ENCODE peak calls at places on chromosomes 5 and 9, in six cellular contexts. O is CD4-positive, alpha-beta memory T cell; M is K562; P is tibial nerve; J is lower lobe of right lung; W is GM23338. G is an unnamed sample.
A peak's percentile ranks its signal among the peaks of the same experiment; 100 is the strongest.

GRCh38 chr9:105993051-105993854 is 298.9 kb downstream of the TMEM38B start:
- DNase-seq in O (no peak), M (no peak), P (no peak), J (no peak), W (no peak), G (no peak)

GRCh38 chr5:38607930-38608545 is 51.6 kb upstream of the LIFR start:
- DNase-seq in O (no peak), M (peak; percentile 44), P (no peak), J (no peak), W (no peak), G (no peak)

GRCh38 chr5:68381909-68382308 is 166.4 kb downstream of the PIK3R1 start:
- DNase-seq in O (no peak), M (peak; percentile 39), P (peak; percentile 35), J (no peak), W (no peak), G (no peak)

GRCh38 chr5:664343-664993 is 28.7 kb downstream of the TPPP start:
- DNase-seq in O (no peak), M (no peak), P (no peak), J (peak; percentile 47), W (no peak), G (no peak)

GRCh38 chr9:108575286-108575685 is 280.5 kb downstream of the ACTL7B start:
- DNase-seq in O (no peak), M (no peak), P (no peak), J (no peak), W (no peak), G (no peak)

GRCh38 chr5:38414348-38414747 is 142.1 kb downstream of the LIFR start:
- DNase-seq in O (no peak), M (no peak), P (no peak), J (no peak), W (no peak), G (no peak)

GRCh38 chr9:33813712-33814641 is 3.0 kb upstream of the UBE2R2 start:
- DNase-seq in O (peak; percentile 63), M (peak; percentile 29), P (no peak), J (no peak), W (peak; percentile 62), G (no peak)

GRCh38 chr5:135491552-135492318 is 39.6 kb upstream of the TIFAB start:
- DNase-seq in O (no peak), M (peak; percentile 26), P (no peak), J (peak; percentile 60), W (peak; percentile 77), G (peak; percentile 76)

GRCh38 chr5:174731214-174732039 is 7.0 kb downstream of the MSX2 start:
- DNase-seq in O (no peak), M (no peak), P (no peak), J (no peak), W (peak; percentile 58), G (no peak)

GRCh38 chr9:87547665-87548064 is 50.0 kb downstream of the DAPK1 start:
- DNase-seq in O (no peak), M (peak; percentile 32), P (no peak), J (no peak), W (peak; percentile 20), G (no peak)

GRCh38 chr5:44646016-44646415 is 162.7 kb upstream of the MRPS30 start:
- DNase-seq in O (no peak), M (no peak), P (no peak), J (no peak), W (no peak), G (no peak)

GRCh38 chr5:150389759-150390256 is 22.9 kb downstream of the CD74 start:
- DNase-seq in O (no peak), M (no peak), P (no peak), J (no peak), W (no peak), G (no peak)

GRCh38 chr9:134585746-134586706 is 55.6 kb upstream of the COL5A1 start:
- DNase-seq in O (no peak), M (no peak), P (peak; percentile 2), J (no peak), W (no peak), G (peak; percentile 44)

GRCh38 chr5:142202282-142202681 is 93.7 kb downstream of the NDFIP1 start:
- DNase-seq in O (no peak), M (no peak), P (no peak), J (no peak), W (no peak), G (no peak)

GRCh38 chr9:97502984-97503861 is 1.8 kb downstream of the TMOD1 start:
- DNase-seq in O (no peak), M (peak; percentile 97), P (no peak), J (no peak), W (peak; percentile 49), G (no peak)

GRCh38 chr5:58450811-58451629 is 8.9 kb downstream of the PLK2 start:
- DNase-seq in O (no peak), M (no peak), P (no peak), J (no peak), W (no peak), G (no peak)

GRCh38 chr9:69190866-69191672 is 17.0 kb downstream of the TJP2 start:
- DNase-seq in O (no peak), M (no peak), P (no peak), J (no peak), W (no peak), G (no peak)

GRCh38 chr9:107274953-107275422 is 8.1 kb upstream of the RAD23B start:
- DNase-seq in O (no peak), M (no peak), P (peak; percentile 41), J (no peak), W (no peak), G (no peak)

GRCh38 chr9:97740848-97741821 is 44.0 kb upstream of the XPA start:
- DNase-seq in O (peak; percentile 17), M (peak; percentile 46), P (no peak), J (peak; percentile 69), W (peak; percentile 89), G (peak; percentile 74)

GRCh38 chr9:110207071-110207923 is 662 bp downstream of the C9orf152 start:
- DNase-seq in O (no peak), M (no peak), P (no peak), J (peak; percentile 84), W (no peak), G (peak; percentile 91)

GRCh38 chr5:135328128-135328687 is 70.8 kb downstream of the MACROH2A1 start:
- DNase-seq in O (no peak), M (no peak), P (no peak), J (no peak), W (no peak), G (no peak)

GRCh38 chr9:16515879-16516289 is 354.6 kb downstream of the BNC2 start:
- DNase-seq in O (no peak), M (no peak), P (peak; percentile 31), J (no peak), W (peak; percentile 91), G (no peak)

GRCh38 chr9:107389617-107390071 is 99.9 kb downstream of the KLF4 start:
- DNase-seq in O (no peak), M (no peak), P (peak; percentile 68), J (peak; percentile 76), W (no peak), G (peak; percentile 78)

GRCh38 chr9:134943836-134944235 is 26.1 kb upstream of the FCN1 start:
- DNase-seq in O (no peak), M (no peak), P (no peak), J (no peak), W (no peak), G (peak; percentile 51)

DNA sequence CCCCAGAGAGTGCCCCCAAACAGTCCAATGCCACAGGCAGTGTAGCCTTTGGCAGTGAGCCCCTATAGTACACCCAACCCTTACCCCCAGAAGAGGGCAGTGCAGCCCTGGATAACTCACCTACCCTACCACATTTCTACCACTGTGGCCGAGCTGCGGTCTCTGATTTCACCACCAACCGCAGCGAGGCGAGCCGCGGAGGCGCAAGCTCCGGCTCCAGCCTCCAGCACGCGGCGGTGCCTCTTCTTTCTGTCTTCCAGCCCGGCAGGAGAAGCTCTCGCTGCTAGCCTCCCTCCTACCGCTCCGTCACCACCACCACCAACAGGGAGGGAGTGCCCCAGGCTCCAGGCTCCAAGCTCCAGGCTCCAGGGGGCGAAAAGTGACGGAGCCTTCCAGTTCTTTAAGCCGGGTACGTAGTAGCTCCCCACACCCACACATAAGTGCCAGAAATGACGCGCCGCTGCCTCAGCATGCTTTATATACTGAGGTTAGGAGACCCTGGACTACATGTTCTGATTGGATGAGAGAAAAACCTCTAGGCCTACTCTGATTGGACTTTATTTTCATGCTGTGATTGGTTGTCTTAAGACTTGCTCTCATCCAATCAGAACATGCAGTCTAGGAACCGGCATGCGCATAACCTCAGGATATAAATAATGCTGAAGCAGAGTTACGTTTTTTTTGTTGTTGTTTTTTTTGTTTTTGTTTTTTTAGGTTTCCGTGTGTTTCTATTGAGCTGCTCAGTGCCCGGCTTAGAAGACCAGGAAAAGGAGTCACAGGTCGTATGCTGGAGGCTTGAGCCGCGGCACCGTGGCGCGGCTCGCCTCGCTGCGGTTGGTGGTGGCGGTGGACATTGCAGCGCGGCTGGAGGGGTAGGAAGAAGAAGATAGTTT is at the start of gene PCAT7:
- DNase-seq in O (peak; percentile 8), M (peak; percentile 81), P (no peak), J (peak; percentile 61), W (peak; percentile 89), G (peak; percentile 83)
- H3K4me1 ChIP-seq in O (no peaks in the 10 kb centered on the region), M (peaks cover 24% of the 10 kb centered on the region), P (no peaks in the 10 kb centered on the region), J (no peaks in the 10 kb centered on the region), W (peaks cover 3% of the 10 kb centered on the region), G (no peaks in the 10 kb centered on the region)

GRCh38 chr9:115651456-115651855 is 502.1 kb upstream of the PAPPA start:
- DNase-seq in O (no peak), M (no peak), P (no peak), J (no peak), W (no peak), G (no peak)

GRCh38 chr9:115649991-115650472 is 503.6 kb upstream of the PAPPA start:
- DNase-seq in O (no peak), M (no peak), P (peak; percentile 64), J (no peak), W (no peak), G (peak; percentile 60)

GRCh38 chr9:115653231-115653630 is 500.4 kb upstream of the PAPPA start:
- DNase-seq in O (no peak), M (no peak), P (no peak), J (no peak), W (no peak), G (no peak)

GRCh38 chr9:115650768-115651167 is 502.8 kb upstream of the PAPPA start:
- DNase-seq in O (no peak), M (no peak), P (no peak), J (no peak), W (no peak), G (no peak)
- H3K4me3 ChIP-seq in O (no peak overlapping the region), M (no peak overlapping the region), P (no peak overlapping the region), J (no peak overlapping the region), W (no peak overlapping the region), G (no peak overlapping the region)

GRCh38 chr9:94801685-94802084 is 75.2 kb downstream of the AOPEP start:
- DNase-seq in O (no peak), M (no peak), P (no peak), J (no peak), W (no peak), G (no peak)

GRCh38 chr9:94801242-94801641 is 74.7 kb downstream of the AOPEP start:
- DNase-seq in O (no peak), M (no peak), P (no peak), J (no peak), W (no peak), G (no peak)

GRCh38 chr9:94798668-94799067 is 72.2 kb downstream of the AOPEP start:
- DNase-seq in O (no peak), M (no peak), P (no peak), J (no peak), W (no peak), G (no peak)

GRCh38 chr9:94799578-94800264 is 73.2 kb downstream of the AOPEP start:
- DNase-seq in O (no peak), M (peak; percentile 10), P (no peak), J (no peak), W (no peak), G (no peak)

GRCh38 chr9:94800424-94801117 is 74.1 kb downstream of the AOPEP start:
- DNase-seq in O (no peak), M (no peak), P (peak; percentile 55), J (no peak), W (no peak), G (no peak)
- H3K4me1 ChIP-seq in O (no peaks in the 10 kb centered on the region), M (no peaks in the 10 kb centered on the region), P (peaks cover 63% of the 10 kb centered on the region), J (peaks cover 21% of the 10 kb centered on the region), W (no peaks in the 10 kb centered on the region), G (peaks cover 29% of the 10 kb centered on the region)

GRCh38 chr5:164680812-164681211 is 1175.4 kb downstream of the MAT2B start:
- DNase-seq in O (no peak), M (no peak), P (no peak), J (no peak), W (peak; percentile 30), G (no peak)
- H3K4me3 ChIP-seq in O (no peak overlapping the region), M (no peak overlapping the region), P (no peak overlapping the region), J (no peak overlapping the region), W (peak overlapping the region; percentile 8), G (no peak overlapping the region)

G was measured in upper lobe of right lung.